ENCODE peak calls at places on chromosomes 4 and X, in ten cellular contexts. P is cardiac muscle cell; T is thoracic aorta; O is PC-9; A is breast epithelium; R is CD8-positive, alpha-beta T cell; K is colonic mucosa; S is ovary; I is heart right ventricle; W is fibroblast of lung. L is an unnamed sample.

GRCh38 chr4:5890063-5890727 is 2.7 kb downstream of the CRMP1 start:
- DNase-seq in P (no peak), T (no peak), O (no peak), A (no peak), R (no peak), K (no peak), S (no peak), I (peak; percentile 14), W (peak; percentile 11), L (no peak)

GRCh38 chr4:14236359-14236758 is 608.8 kb upstream of the BOD1L1 start:
- DNase-seq in P (no peak), T (no peak), O (no peak), A (no peak), R (no peak), K (no peak), S (no peak), I (no peak), W (no peak), L (no peak)

GRCh38 chr4:165378763-165379631 is at the start of gene CPE:
- DNase-seq in P (peak; percentile 83), T (peak; percentile 29), O (peak; percentile 72), A (peak; percentile 81), R (peak; percentile 48), K (peak; percentile 67), S (peak; percentile 78), I (peak; percentile 75), W (peak; percentile 68), L (peak; percentile 90)

GRCh38 chr4:7441201-7441600 is 6.5 kb upstream of the PSAPL1 start:
- DNase-seq in P (no peak), T (no peak), O (no peak), A (no peak), R (no peak), K (no peak), S (no peak), I (no peak), W (no peak), L (no peak)

GRCh38 chrX:72620550-72621145 is 48.0 kb upstream of the HDAC8 start:
- DNase-seq in P (peak; percentile 86), T (peak; percentile 61), O (peak; percentile 63), A (peak; percentile 43), R (peak; percentile 11), K (peak; percentile 55), S (peak; percentile 73), I (peak; percentile 36), W (peak; percentile 91), L (no peak)

GRCh38 chr4:71188197-71188625 is 150.6 kb upstream of the SLC4A4 start:
- DNase-seq in P (no peak), T (no peak), O (no peak), A (no peak), R (no peak), K (peak; percentile 28), S (no peak), I (no peak), W (peak; percentile 39), L (no peak)

GRCh38 chr4:20395160-20395773 is 143.6 kb downstream of the SLIT2 start:
- DNase-seq in P (peak; percentile 52), T (no peak), O (peak; percentile 34), A (no peak), R (peak; percentile 12), K (peak; percentile 45), S (no peak), I (no peak), W (peak; percentile 45), L (no peak)

GRCh38 chr4:18388029-18388428 is 366.5 kb upstream of the LCORL start:
- DNase-seq in P (no peak), T (no peak), O (no peak), A (no peak), R (no peak), K (no peak), S (no peak), I (no peak), W (no peak), L (no peak)

GRCh38 chrX:7083021-7083420 is 64.5 kb upstream of the STS start:
- DNase-seq in P (no peak), T (no peak), O (no peak), A (no peak), R (no peak), K (no peak), S (no peak), I (no peak), W (no peak), L (no peak)

GRCh38 chr4:150582101-150582565 is at the start of gene MAB21L2:
- DNase-seq in P (no peak), T (no peak), O (no peak), A (no peak), R (no peak), K (no peak), S (no peak), I (no peak), W (peak; percentile 53), L (no peak)

GRCh38 chr4:124964251-124964650 is 251.7 kb upstream of the ANKRD50 start:
- DNase-seq in P (no peak), T (no peak), O (no peak), A (no peak), R (no peak), K (no peak), S (no peak), I (no peak), W (no peak), L (no peak)

GRCh38 chrX:14916017-14916674 is 42.9 kb downstream of the MOSPD2 start:
- DNase-seq in P (peak; percentile 56), T (no peak), O (no peak), A (no peak), R (no peak), K (no peak), S (no peak), I (no peak), W (peak; percentile 17), L (no peak)
- H3K4me3 ChIP-seq in P (no peak overlapping the region), T (no peak overlapping the region), O (no peak overlapping the region), A (no peak overlapping the region), R (no peak overlapping the region), K (no peak overlapping the region), S (no peak overlapping the region), I (no peak overlapping the region), W (no peak overlapping the region), L (no peak overlapping the region)

DNA sequence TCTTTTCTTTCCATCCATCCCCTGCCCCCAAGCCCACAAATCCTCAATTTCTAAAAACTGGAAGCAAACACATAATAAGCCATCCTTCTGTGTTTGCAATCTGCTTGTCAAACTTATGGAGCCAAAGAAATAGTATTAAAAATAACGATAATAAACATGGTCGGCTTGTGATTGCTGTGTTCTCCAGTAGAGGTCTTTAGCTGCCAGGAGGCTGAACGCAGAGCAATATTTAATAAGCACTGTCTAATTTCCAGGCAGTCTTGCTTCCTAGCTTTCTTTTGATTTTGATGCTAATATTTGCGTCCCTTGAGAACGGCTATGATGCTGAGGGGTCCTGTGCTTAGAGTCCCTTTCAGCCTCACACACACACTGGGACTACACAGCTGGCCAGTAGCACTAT is 3.2 kb upstream of the HELT start:
- DNase-seq in P (peak; percentile 20), T (no peak), O (no peak), A (no peak), R (no peak), K (no peak), S (no peak), I (no peak), W (peak; percentile 44), L (no peak)
- TF ChIP-seq CTCF in P (peak; percentile 20), T (no peak), O (peak; percentile 28), A (no peak), R (no peak), K (no peak), S (no peak), I (no peak), W (no peak), L (no peak)

GRCh38 chrX:23782455-23782854 is 518 bp upstream of the SAT1 start:
- DNase-seq in P (no peak), T (no peak), O (no peak), A (no peak), R (no peak), K (no peak), S (no peak), I (no peak), W (no peak), L (no peak)
- H3K27ac ChIP-seq in P (peak overlapping the region; percentile 50), T (peak overlapping the region; percentile 91), O (peak overlapping the region; percentile 98), A (peak overlapping the region; percentile 97), R (no peak overlapping the region), K (no peak overlapping the region), S (no peak overlapping the region), I (no peak overlapping the region), W (peak overlapping the region; percentile 69), L (peak overlapping the region; percentile 55)

GRCh38 chr4:23348789-23349498 is 540.9 kb downstream of the PPARGC1A start:
- DNase-seq in P (no peak), T (no peak), O (no peak), A (no peak), R (no peak), K (no peak), S (no peak), I (no peak), W (no peak), L (no peak)
- H3K4me3 ChIP-seq in P (no peak overlapping the region), T (no peak overlapping the region), O (no peak overlapping the region), A (no peak overlapping the region), R (no peak overlapping the region), K (no peak overlapping the region), S (no peak overlapping the region), I (no peak overlapping the region), W (no peak overlapping the region), L (no peak overlapping the region)

DNA sequence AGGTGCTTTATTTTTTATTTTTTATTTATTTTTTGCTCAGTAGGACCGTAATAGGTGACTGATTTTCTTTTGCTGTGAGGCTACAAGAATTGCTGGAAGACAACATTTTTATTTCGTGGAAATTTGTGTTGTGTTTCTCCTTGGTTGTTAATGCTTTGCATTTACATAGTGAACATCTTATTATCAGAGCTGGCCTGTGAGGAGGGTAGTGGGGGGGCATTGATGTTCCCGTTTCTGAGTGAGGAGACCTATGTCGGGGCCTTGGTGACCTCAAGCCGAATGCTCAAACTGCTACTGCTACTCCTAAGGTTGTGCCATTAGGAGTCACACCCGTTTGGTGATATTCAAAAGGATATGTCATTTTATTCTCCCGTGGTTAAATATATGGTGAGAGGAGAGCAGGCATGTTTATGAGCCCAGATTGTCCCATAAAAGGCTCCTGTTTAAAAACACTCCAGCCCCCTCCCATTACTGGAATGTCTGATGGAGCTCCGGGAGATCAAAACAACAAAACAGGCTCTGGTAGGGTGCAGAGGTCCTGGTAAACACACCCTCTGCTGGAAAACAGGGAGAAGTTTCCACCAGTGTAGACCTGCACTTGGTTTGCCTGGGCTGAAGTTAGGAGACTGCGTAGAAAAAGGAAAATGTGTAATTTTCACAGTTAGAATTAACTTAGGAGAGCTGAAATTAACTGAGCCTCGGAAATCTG is 5.6 kb downstream of the PDGFRA start:
- DNase-seq in P (no peak), T (no peak), O (no peak), A (no peak), R (no peak), K (no peak), S (no peak), I (no peak), W (no peak), L (no peak)
- TF ChIP-seq CTCF in P (no peak), T (no peak), O (peak; percentile 23), A (no peak), R (no peak), K (no peak), S (peak; percentile 1), I (no peak), W (no peak), L (no peak)

GRCh38 chr4:186809070-186809469 is 85.4 kb upstream of the FAT1 start:
- DNase-seq in P (no peak), T (no peak), O (no peak), A (no peak), R (no peak), K (no peak), S (no peak), I (no peak), W (no peak), L (no peak)
- H3K27ac ChIP-seq in P (no peak overlapping the region), T (no peak overlapping the region), O (no peak overlapping the region), A (no peak overlapping the region), R (no peak overlapping the region), K (no peak overlapping the region), S (no peak overlapping the region), I (no peak overlapping the region), W (no peak overlapping the region), L (no peak overlapping the region)